ENCODE peak calls at places on chromosome 3, in four cellular contexts. R is neuronal stem cell, Q is H1, T is mesendoderm. N is an unnamed sample.

GRCh38 chr3:128730521-128730920 is 4.5 kb downstream of the RAB7A start:
- DNase-seq in R (no peak), Q (no peak), T (no peak), N (no peak)

GRCh38 chr3:140767536-140767935 is 89.7 kb downstream of the TRIM42 start:
- DNase-seq in T (no peak), R (no peak), Q (no peak), N (no peak)

GRCh38 chr3:4740397-4741105 is 238.7 kb upstream of the BHLHE40 start:
- DNase-seq in Q (no peak), R (no peak), T (no peak), N (no peak)

GRCh38 chr3:168824107-168824506 is 728.4 kb upstream of the GOLIM4 start:
- DNase-seq in Q (no peak), T (no peak), R (no peak), N (no peak)

GRCh38 chr3:10467904-10468610 is 37.3 kb downstream of the ATP2B2 start:
- DNase-seq in R (no peak), Q (no peak), T (no peak), N (no peak)

GRCh38 chr3:107409365-107409764 is 32.1 kb downstream of the CCDC54 start:
- DNase-seq in Q (no peak), T (no peak), R (no peak), N (no peak)

GRCh38 chr3:118637866-118638265 is 396.8 kb downstream of the IGSF11 start:
- DNase-seq in R (no peak), Q (no peak), T (no peak), N (no peak)

GRCh38 chr3:109023656-109024254 is 70.1 kb upstream of the GUCA1C start:
- DNase-seq in R (peak), T (peak), Q (no peak), N (peak)

GRCh38 chr3:67357610-67358458 is 296.6 kb downstream of the SUCLG2 start:
- DNase-seq in T (peak), R (peak), Q (peak), N (peak)

GRCh38 chr3:124504332-124505059 is 225.8 kb upstream of the UMPS start:
- DNase-seq in R (no peak), Q (no peak), T (no peak), N (peak)

GRCh38 chr3:109413049-109413448 is 75.7 kb upstream of the DPPA4 start:
- DNase-seq in R (no peak), Q (no peak), T (no peak), N (no peak)

GRCh38 chr3:196431193-196432136 is 762 bp downstream of the UBXN7 start:
- DNase-seq in T (peak), Q (no peak), R (peak), N (peak)

GRCh38 chr3:172098698-172099494 is 59.5 kb downstream of the FNDC3B start:
- DNase-seq in R (no peak), T (peak), Q (no peak), N (no peak)

GRCh38 chr3:95343767-95344166 is 1280.9 kb downstream of the NSUN3 start:
- DNase-seq in Q (no peak), R (no peak), T (no peak), N (no peak)

GRCh38 chr3:159839561-159840379 is 148.9 kb upstream of the IL12A start:
- DNase-seq in T (peak), R (peak), Q (peak), N (no peak)

GRCh38 chr3:50616770-50617095 is 218 bp upstream of the MAPKAPK3 start:
- DNase-seq in Q (peak), R (peak), T (peak), N (peak)

GRCh38 chr3:159829056-159829995 is 159.3 kb upstream of the IL12A start:
- DNase-seq in Q (no peak), T (no peak), R (no peak), N (peak)

GRCh38 chr3:101512521-101513418 is at the start of gene SENP7:
- DNase-seq in R (peak), T (peak), Q (peak), N (peak)
- H3K4ac ChIP-seq in R (no peak), T (peak), Q (peak), N (peak)

DNA sequence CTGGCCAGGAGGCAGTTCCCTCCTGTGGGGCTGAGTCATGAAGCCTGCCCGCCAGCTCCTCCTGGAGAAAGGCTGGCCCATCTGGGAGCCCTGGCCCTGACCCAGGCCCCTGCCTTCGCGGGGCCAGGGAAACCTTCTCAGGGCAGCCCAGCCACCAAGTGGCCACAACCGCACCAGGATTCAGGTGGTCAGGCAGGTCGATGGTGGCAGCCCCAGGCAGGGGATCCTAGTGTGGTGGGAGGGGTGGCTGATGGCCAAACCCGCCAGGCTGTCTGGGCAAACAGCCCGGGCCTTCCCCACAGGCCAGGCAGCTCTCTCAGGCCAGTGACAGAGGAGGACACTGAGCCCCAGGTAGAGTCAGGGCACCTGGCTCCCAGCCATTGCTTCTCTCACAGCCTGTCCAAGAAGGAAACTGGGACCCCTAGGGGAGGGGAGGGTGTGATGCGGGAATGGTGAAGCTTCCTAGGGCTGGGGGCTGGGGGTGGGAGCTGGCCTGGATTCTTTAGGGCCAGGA is 1.2 kb downstream of the TWF2 start:
- DNase-seq in T (peak), Q (no peak), R (no peak), N (peak)
- H2BK5ac ChIP-seq in T (no peak), Q (peak), R (peak), N (peak)

GRCh38 chr3:167497903-167498302 is 24.1 kb upstream of the SERPINI2 start:
- DNase-seq in R (no peak), T (no peak), Q (no peak), N (no peak)

GRCh38 chr3:167491626-167492025 is 17.8 kb upstream of the SERPINI2 start:
- DNase-seq in Q (no peak), T (peak), R (no peak), N (no peak)

GRCh38 chr3:167489571-167489970 is 15.7 kb upstream of the SERPINI2 start:
- DNase-seq in Q (no peak), T (no peak), R (no peak), N (no peak)

GRCh38 chr3:167487556-167487955 is 13.7 kb upstream of the SERPINI2 start:
- DNase-seq in R (no peak), T (no peak), Q (no peak), N (no peak)

GRCh38 chr3:167493240-167493639 is 19.4 kb upstream of the SERPINI2 start:
- DNase-seq in R (no peak), Q (no peak), T (peak), N (no peak)
- H3K4me3 ChIP-seq in R (no peak), Q (no peak), T (no peak), N (no peak)

DNA sequence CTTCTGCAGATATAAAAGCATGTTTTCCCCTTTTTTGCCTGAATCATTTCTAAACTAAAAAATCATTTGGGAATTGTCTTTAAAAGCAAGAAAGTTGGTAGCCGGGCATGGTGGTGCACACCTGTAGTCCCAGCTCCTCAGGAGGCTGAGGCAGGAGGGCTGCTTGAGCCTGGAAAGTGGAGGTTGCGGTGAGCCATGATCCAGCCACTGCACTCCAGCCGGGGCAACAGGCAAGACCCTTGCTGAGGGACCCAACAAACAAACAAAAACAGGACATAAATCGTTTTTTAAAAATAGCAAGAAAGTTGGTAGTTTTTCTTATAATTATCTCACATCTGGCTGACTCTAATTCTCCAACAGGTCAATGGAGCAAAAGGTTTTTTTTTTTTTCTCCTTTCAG is 2.5 kb downstream of the HIGD1A start:
- DNase-seq in T (no peak), Q (no peak), R (no peak), N (no peak)
- H3K4ac ChIP-seq in T (no peak), Q (no peak), R (no peak), N (no peak)

GRCh38 chr3:64604313-64604712 is 83.5 kb downstream of the ADAMTS9 start:
- DNase-seq in R (no peak), Q (no peak), T (no peak), N (no peak)

GRCh38 chr3:64600246-64600645 is 87.6 kb downstream of the ADAMTS9 start:
- DNase-seq in Q (no peak), R (peak), T (no peak), N (no peak)

GRCh38 chr3:64599651-64600050 is 88.1 kb downstream of the ADAMTS9 start:
- DNase-seq in T (no peak), Q (no peak), R (no peak), N (no peak)

GRCh38 chr3:64601824-64602223 is 86.0 kb downstream of the ADAMTS9 start:
- DNase-seq in Q (no peak), T (no peak), R (no peak), N (no peak)
- H2BK5ac ChIP-seq in Q (no peak), T (no peak), R (peak), N (no peak)

DNA sequence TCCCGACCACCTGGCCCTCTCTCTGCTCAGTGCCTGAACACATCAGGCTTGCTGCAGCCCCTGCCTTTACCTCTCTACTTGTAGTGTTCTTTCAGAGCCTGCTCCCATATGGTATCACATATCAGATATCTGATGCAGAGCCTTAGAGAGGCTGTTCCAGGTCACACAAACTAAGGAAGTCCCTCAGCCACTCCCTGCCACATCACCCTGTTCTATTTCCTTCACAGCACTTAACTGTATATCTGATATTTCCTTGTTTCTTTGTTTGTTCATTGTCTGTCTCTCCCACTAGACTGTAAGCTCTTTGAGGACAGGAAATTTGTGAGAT is 976 bp upstream of the ALDH1L1 start:
- DNase-seq in R (no peak), T (no peak), Q (no peak), N (no peak)
- H3K4me3 ChIP-seq in R (no peak), T (no peak), Q (peak), N (no peak)

GRCh38 chr3:45995370-45996192 is at the start of gene FYCO1:
- DNase-seq in Q (peak), R (peak), T (peak), N (peak)

GRCh38 chr3:45992133-45992729 is 3.4 kb downstream of the FYCO1 start:
- DNase-seq in Q (no peak), T (no peak), R (no peak), N (no peak)

GRCh38 chr3:45992820-45993219 is 2.8 kb downstream of the FYCO1 start:
- DNase-seq in T (peak), Q (no peak), R (no peak), N (peak)

GRCh38 chr3:45993421-45994027 is 2.1 kb downstream of the FYCO1 start:
- DNase-seq in T (no peak), R (no peak), Q (no peak), N (no peak)

DNA sequence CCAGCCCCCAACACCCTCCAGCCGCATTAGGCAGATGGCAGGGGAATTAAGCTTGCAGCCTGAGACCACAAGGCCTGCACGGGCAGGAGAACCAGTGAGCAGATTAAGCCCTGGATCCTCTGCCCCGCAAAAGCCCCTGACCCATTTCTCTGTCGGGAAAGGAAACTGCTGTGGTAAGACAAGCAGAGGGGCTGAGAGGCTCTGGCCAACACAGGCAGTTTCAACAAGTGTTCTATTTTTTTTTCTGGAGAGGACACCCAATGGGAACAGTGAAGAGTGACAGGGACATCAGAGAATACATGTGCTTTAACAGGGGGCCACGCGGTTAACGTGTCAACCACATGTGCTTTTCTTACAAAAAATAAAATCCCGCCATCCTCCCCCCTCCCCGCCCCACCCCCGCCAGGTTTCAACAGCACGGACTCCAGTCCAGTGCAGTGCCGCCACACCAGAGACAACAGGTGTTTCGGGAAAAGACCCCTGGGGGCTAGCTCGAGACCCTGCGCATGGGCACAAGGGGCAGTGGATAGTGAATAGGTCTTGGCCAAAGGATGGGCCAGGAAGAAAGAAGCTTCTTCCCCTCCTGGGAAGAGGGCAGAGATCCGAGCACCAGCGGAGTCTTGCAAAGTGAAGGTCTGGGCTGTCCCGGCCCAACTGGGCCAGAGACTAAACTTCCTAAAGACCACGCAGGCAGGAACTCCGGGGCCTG is 809 bp downstream of the FYCO1 start:
- DNase-seq in T (peak), R (no peak), Q (no peak), N (no peak)
- H3K4ac ChIP-seq in T (no peak), R (no peak), Q (no peak), N (peak)

GRCh38 chr3:64687381-64687780 is 419 bp downstream of the ADAMTS9 start:
- DNase-seq in R (no peak), Q (no peak), T (no peak), N (no peak)
- H2BK5ac ChIP-seq in R (peak), Q (no peak), T (no peak), N (no peak)

GRCh38 chr3:181694805-181695660 is 16.7 kb upstream of the SOX2 start:
- DNase-seq in T (peak), R (no peak), Q (no peak), N (no peak)
- H3K4me3 ChIP-seq in T (peak), R (no peak), Q (peak), N (no peak)

DNA sequence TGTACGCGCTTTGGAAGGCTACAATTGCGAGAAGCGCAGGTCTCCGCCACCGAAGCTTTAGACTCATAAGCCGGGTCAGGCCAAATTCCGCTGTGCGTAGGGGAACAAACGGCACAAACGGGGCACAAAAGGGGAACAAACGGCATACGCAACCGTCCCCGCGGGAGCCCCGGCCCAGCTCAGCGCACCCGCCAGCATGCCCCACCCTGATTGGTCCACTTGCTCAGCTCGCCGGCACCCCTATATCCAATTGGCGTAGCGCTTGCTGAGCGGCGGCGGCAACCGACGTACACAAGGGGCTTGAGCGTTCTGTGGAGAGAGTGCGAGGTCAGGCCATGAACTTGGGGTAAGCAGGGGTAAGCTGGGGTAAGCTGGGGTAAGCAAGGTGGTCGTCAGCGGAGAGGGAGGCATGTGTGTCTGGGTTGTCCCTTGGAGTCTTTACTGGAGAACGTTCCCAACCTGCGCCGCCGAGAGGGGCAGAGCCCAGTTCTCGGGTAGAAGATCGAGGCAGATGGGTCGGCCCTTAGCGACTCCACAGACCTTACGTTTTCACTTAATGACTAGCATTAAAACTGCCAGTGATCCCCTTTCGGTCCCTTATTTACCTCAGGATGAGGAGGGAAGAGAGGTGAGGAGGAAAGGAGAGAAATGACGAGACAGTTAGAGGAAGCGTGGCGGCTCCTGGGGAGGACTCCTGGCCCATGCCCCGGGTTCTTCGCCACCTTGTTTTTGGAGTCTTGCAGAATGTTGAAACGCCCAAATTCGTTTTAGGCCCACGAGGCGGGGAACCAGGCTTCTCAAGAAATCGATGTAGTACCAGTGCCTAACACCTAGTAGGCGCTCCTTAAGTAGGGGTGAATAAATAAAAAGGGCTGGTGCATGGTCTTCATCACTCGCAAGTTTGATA is at the start of gene CCDC66:
- DNase-seq in T (peak), Q (peak), R (peak), N (peak)
- H3K4ac ChIP-seq in T (no peak), Q (peak), R (no peak), N (peak)